ENCODE peak calls at places on chromosome 3, in nine cellular contexts. B is GM12878; A is thoracic aorta; T is uterus; H is CD4-positive, alpha-beta T cell; V is neural progenitor cell; S is stomach; G is thyroid gland; K is A549. I is an unnamed sample.
A peak's percentile ranks its signal among the peaks of the same experiment; 100 is the strongest.

GRCh38 chr3:78804251-78805037 is 963.4 kb downstream of the ROBO1 start:
- DNase-seq in G (peak; percentile 8), V (no peak), A (no peak), H (no peak), K (no peak), S (no peak), T (peak; percentile 20), B (no peak), I (no peak)

GRCh38 chr3:68874551-68875348 is 57.6 kb downstream of the TAFA4 start:
- DNase-seq in V (no peak), S (no peak), G (no peak), H (no peak), B (no peak), A (no peak), K (no peak), T (no peak), I (no peak)

GRCh38 chr3:134876836-134877235 is 81.8 kb downstream of the EPHB1 start:
- DNase-seq in T (no peak), B (no peak), V (no peak), K (no peak), A (no peak), G (no peak), S (no peak), H (no peak), I (no peak)

GRCh38 chr3:13655074-13655913 is 106.4 kb downstream of the FBLN2 start:
- DNase-seq in S (peak; percentile 50), G (peak; percentile 35), K (peak; percentile 62), H (no peak), B (no peak), V (peak; percentile 91), A (no peak), T (no peak), I (no peak)

GRCh38 chr3:7787871-7788828 is 713.5 kb upstream of the LMCD1 start:
- DNase-seq in T (no peak), G (no peak), H (no peak), A (no peak), V (no peak), S (no peak), K (no peak), B (no peak), I (no peak)

GRCh38 chr3:45145223-45145622 is 955 bp downstream of the CDCP1 start:
- DNase-seq in V (no peak), G (peak; percentile 26), B (no peak), T (no peak), K (no peak), A (no peak), H (no peak), S (no peak), I (no peak)

GRCh38 chr3:134441321-134441720 is 44.5 kb downstream of the ANAPC13 start:
- DNase-seq in V (no peak), T (no peak), G (no peak), K (no peak), A (no peak), B (no peak), H (no peak), S (no peak), I (no peak)

GRCh38 chr3:52328536-52329080 is 12.5 kb downstream of the DNAH1 start:
- DNase-seq in K (no peak), A (no peak), G (no peak), V (no peak), T (no peak), H (no peak), S (no peak), B (no peak), I (no peak)

GRCh38 chr3:193816656-193817311 is 223.8 kb downstream of the OPA1 start:
- DNase-seq in S (peak; percentile 73), K (no peak), T (peak; percentile 76), G (peak; percentile 51), A (no peak), B (no peak), H (no peak), V (peak; percentile 94), I (no peak)

GRCh38 chr3:151604941-151605340 is 128.8 kb upstream of the AADACL2 start:
- DNase-seq in H (no peak), B (no peak), T (no peak), V (no peak), G (no peak), K (no peak), A (no peak), S (no peak), I (no peak)

GRCh38 chr3:42655980-42656679 is 2.6 kb downstream of the ZBTB47 start:
- DNase-seq in A (no peak), B (no peak), S (no peak), T (no peak), G (no peak), V (no peak), K (no peak), H (no peak), I (no peak)

DNA sequence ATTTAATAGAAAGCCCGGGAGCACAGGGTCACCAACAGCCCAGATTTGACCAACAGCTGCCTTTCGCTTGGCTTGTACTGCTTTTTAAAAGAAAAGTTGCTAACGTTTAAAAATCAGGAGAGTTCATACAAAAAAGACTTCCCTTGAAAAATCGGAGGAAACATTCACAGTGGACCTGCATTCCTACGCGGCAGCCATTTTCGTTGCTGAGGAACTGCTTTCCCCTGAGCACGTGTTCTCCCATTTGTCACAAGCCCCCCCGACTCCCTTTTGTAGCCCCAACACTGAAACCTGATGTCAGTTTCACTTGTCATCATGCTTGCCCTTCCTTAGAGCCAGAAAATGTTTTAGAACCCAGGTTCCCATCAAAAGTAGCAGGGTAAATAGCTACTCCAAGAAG is 47.6 kb downstream of the B3GALNT1 start:
- DNase-seq in V (no peak), H (no peak), S (no peak), B (no peak), A (no peak), T (no peak), K (no peak), G (no peak), I (no peak)
- H3K27ac ChIP-seq in V (no peak overlapping the region), H (no peak overlapping the region), S (no peak overlapping the region), B (no peak overlapping the region), A (no peak overlapping the region), T (no peak overlapping the region), K (no peak overlapping the region), G (no peak overlapping the region), I (no peak overlapping the region)

GRCh38 chr3:159487304-159487703 is 501.3 kb upstream of the IL12A start:
- DNase-seq in V (no peak), H (no peak), K (no peak), S (no peak), G (no peak), B (no peak), T (no peak), A (no peak), I (no peak)

GRCh38 chr3:159488657-159489056 is 500.0 kb upstream of the IL12A start:
- DNase-seq in H (no peak), K (no peak), V (no peak), A (no peak), B (no peak), S (no peak), T (no peak), G (no peak), I (no peak)

GRCh38 chr3:159482241-159483031 is 506.2 kb upstream of the IL12A start:
- DNase-seq in B (no peak), T (no peak), K (no peak), G (no peak), H (no peak), A (no peak), S (no peak), V (no peak), I (no peak)

GRCh38 chr3:159486580-159486979 is 502.1 kb upstream of the IL12A start:
- DNase-seq in H (no peak), K (peak; percentile 2), G (no peak), V (peak; percentile 32), A (no peak), T (no peak), S (no peak), B (no peak), I (no peak)
- TF ChIP-seq CTCF in H (no peak), K (no peak), G (no peak), V (peak; percentile 60), A (no peak), T (no peak), S (no peak), B (peak; percentile 51), I (peak; percentile 55)

GRCh38 chr3:23921052-23921511 is 4.2 kb downstream of the RPL15 start:
- DNase-seq in G (no peak), B (no peak), T (no peak), V (no peak), K (peak; percentile 21), A (no peak), S (no peak), H (no peak), I (no peak)

GRCh38 chr3:23923786-23924185 is 6.9 kb downstream of the RPL15 start:
- DNase-seq in H (no peak), K (no peak), B (no peak), A (no peak), V (no peak), T (no peak), S (no peak), G (no peak), I (no peak)

GRCh38 chr3:23916886-23917815 is at the start of the genes NKIRAS1 and RPL15:
- DNase-seq in A (peak; percentile 87), V (peak; percentile 99), H (peak; percentile 96), B (peak; percentile 89), S (peak; percentile 97), T (peak; percentile 98), K (peak; percentile 94), G (peak; percentile 98), I (peak; percentile 73)

GRCh38 chr3:23919628-23920027 is 2.7 kb downstream of the RPL15 start:
- DNase-seq in B (no peak), A (no peak), G (no peak), T (no peak), K (no peak), V (no peak), H (no peak), S (no peak), I (no peak)

DNA sequence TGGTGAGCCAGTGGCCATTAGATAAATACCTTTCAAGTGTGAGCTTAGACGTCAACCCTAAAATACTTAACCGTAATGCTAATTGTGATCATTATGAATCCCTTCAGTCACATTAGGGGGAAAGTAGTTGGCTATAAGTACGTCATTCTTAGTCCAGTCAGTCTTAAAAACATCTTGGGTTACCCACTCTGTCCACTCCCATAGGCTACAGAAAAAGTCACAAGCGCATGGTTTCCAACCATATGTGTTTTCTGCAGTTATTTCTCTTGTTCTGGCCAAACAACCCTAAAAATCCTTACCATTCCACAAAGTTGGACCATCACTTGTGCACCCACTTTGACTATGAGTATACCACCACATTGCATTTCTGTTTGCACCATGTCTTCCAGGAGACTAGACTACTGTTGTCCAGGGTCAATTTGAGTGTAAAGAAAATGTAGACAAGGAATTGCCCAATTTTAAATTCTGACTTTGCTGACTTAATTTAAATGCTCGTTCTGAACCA is 3.3 kb downstream of the RPL15 start:
- DNase-seq in K (no peak), S (no peak), A (no peak), B (no peak), V (no peak), T (no peak), H (no peak), G (no peak), I (no peak)
- H3K27ac ChIP-seq in K (no peak overlapping the region), S (no peak overlapping the region), A (no peak overlapping the region), B (no peak overlapping the region), V (peak overlapping the region; percentile 38), T (no peak overlapping the region), H (no peak overlapping the region), G (no peak overlapping the region), I (no peak overlapping the region)

DNA sequence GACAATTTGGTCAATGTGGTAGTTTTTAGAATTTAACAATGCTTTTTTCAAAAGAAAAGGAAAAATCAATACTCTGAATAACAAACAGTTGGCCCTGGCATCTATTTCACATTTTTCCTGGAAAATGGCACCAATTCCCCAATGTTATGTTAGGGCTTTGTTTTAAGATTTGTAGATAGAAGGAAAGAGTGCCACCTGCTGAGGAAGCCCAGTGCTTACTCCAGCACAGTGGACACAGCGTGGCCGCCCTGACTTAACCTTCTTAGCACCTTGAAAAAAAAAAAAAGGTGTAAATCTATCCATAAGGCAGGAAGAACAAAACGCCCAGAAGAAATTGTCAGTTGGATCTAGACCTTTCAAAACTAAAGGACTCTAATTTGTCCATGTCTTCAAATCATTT is 110.7 kb upstream of the CNTN4 start:
- DNase-seq in K (no peak), S (no peak), V (peak; percentile 52), T (no peak), G (peak; percentile 56), H (no peak), A (no peak), B (no peak), I (no peak)
- TF ChIP-seq CTCF in K (no peak), S (no peak), V (peak; percentile 55), T (no peak), G (peak; percentile 64), H (no peak), A (no peak), B (no peak), I (peak; percentile 19)